ENCODE peak calls at places on chromosomes 1 and 21, in five cellular contexts. One of them, this sample, is unnamed.

GRCh38 chr21:32281531-32281930 is 2.7 kb upstream of the MIS18A start:
- DNase-seq in epithelial cell of esophagus: no peak
- DNase-seq in COR-L47: no peak
- DNase-seq in BJ: no peak
- DNase-seq in adipocyte: no peak
- DNase-seq in this sample: no peak

GRCh38 chr1:7298749-7299151 is 472.3 kb upstream of the VAMP3 start:
- DNase-seq in epithelial cell of esophagus: no peak
- DNase-seq in COR-L47: no peak
- DNase-seq in BJ: peak; percentile 15
- DNase-seq in adipocyte: peak; percentile 58
- DNase-seq in this sample: peak; percentile 38

GRCh38 chr1:20956272-20956671 is 169.2 kb upstream of the HP1BP3 start:
- DNase-seq in epithelial cell of esophagus: peak; percentile 25
- DNase-seq in COR-L47: no peak
- DNase-seq in BJ: no peak
- DNase-seq in adipocyte: no peak
- DNase-seq in this sample: peak; percentile 22

GRCh38 chr1:51044834-51045233 is 57.2 kb upstream of the C1orf185 start:
- DNase-seq in epithelial cell of esophagus: peak; percentile 6
- DNase-seq in COR-L47: peak; percentile 11
- DNase-seq in BJ: no peak
- DNase-seq in adipocyte: peak; percentile 56
- DNase-seq in this sample: peak; percentile 31

GRCh38 chr1:75521658-75522057 is 89.3 kb downstream of the SLC44A5 start:
- DNase-seq in epithelial cell of esophagus: no peak
- DNase-seq in COR-L47: no peak
- DNase-seq in BJ: no peak
- DNase-seq in adipocyte: no peak
- DNase-seq in this sample: no peak

GRCh38 chr1:23470282-23471070 is 13.5 kb downstream of the ASAP3 start:
- DNase-seq in epithelial cell of esophagus: no peak
- DNase-seq in COR-L47: no peak
- DNase-seq in BJ: no peak
- DNase-seq in adipocyte: peak; percentile 24
- DNase-seq in this sample: peak; percentile 84

GRCh38 chr1:58779837-58780585 is 3.8 kb downstream of the JUN start:
- DNase-seq in epithelial cell of esophagus: peak; percentile 94
- DNase-seq in COR-L47: peak; percentile 81
- DNase-seq in BJ: no peak
- DNase-seq in adipocyte: peak; percentile 80
- DNase-seq in this sample: peak; percentile 91

GRCh38 chr1:26530898-26531598 is 1.5 kb downstream of the RPS6KA1 start:
- DNase-seq in epithelial cell of esophagus: peak; percentile 90
- DNase-seq in COR-L47: peak; percentile 87
- DNase-seq in BJ: peak; percentile 10
- DNase-seq in adipocyte: peak; percentile 6
- DNase-seq in this sample: peak; percentile 96

GRCh38 chr21:31670065-31670464 is 10.6 kb downstream of the SOD1 start:
- DNase-seq in epithelial cell of esophagus: no peak
- DNase-seq in COR-L47: no peak
- DNase-seq in BJ: no peak
- DNase-seq in adipocyte: peak; percentile 34
- DNase-seq in this sample: no peak

GRCh38 chr1:200445213-200445612 is 35.4 kb upstream of the ZNF281 start:
- DNase-seq in epithelial cell of esophagus: peak; percentile 72
- DNase-seq in COR-L47: no peak
- DNase-seq in BJ: no peak
- DNase-seq in adipocyte: no peak
- DNase-seq in this sample: no peak

GRCh38 chr1:185450917-185451316 is 133.9 kb upstream of the IVNS1ABP start:
- DNase-seq in epithelial cell of esophagus: no peak
- DNase-seq in COR-L47: no peak
- DNase-seq in BJ: no peak
- DNase-seq in adipocyte: no peak
- DNase-seq in this sample: no peak

GRCh38 chr1:233022246-233022645 is 71.8 kb downstream of the NTPCR start:
- DNase-seq in epithelial cell of esophagus: no peak
- DNase-seq in COR-L47: no peak
- DNase-seq in BJ: no peak
- DNase-seq in adipocyte: no peak
- DNase-seq in this sample: no peak

GRCh38 chr1:31400393-31400792 is 12.6 kb upstream of the SERINC2 start:
- DNase-seq in epithelial cell of esophagus: peak; percentile 85
- DNase-seq in COR-L47: no peak
- DNase-seq in BJ: no peak
- DNase-seq in adipocyte: peak; percentile 63
- DNase-seq in this sample: no peak

GRCh38 chr1:24463756-24464377 is 38.8 kb upstream of the RCAN3 start:
- DNase-seq in epithelial cell of esophagus: no peak
- DNase-seq in COR-L47: no peak
- DNase-seq in BJ: no peak
- DNase-seq in adipocyte: no peak
- DNase-seq in this sample: no peak

GRCh38 chr1:68313736-68314594 is 81.6 kb upstream of the WLS start:
- DNase-seq in epithelial cell of esophagus: no peak
- DNase-seq in COR-L47: peak; percentile 40
- DNase-seq in BJ: no peak
- DNase-seq in adipocyte: peak; percentile 68
- DNase-seq in this sample: no peak

GRCh38 chr1:40649592-40649930 is 15.9 kb downstream of the RIMS3 start:
- DNase-seq in epithelial cell of esophagus: no peak
- DNase-seq in COR-L47: no peak
- DNase-seq in BJ: no peak
- DNase-seq in adipocyte: no peak
- DNase-seq in this sample: no peak

GRCh38 chr21:37435120-37435519 is 68.5 kb downstream of the DYRK1A start:
- DNase-seq in epithelial cell of esophagus: peak; percentile 80
- DNase-seq in COR-L47: peak; percentile 76
- DNase-seq in BJ: peak; percentile 54
- DNase-seq in adipocyte: peak; percentile 89
- DNase-seq in this sample: peak; percentile 99

GRCh38 chr1:214404571-214405213 is 123.7 kb downstream of the SMYD2 start:
- DNase-seq in epithelial cell of esophagus: peak; percentile 90
- DNase-seq in COR-L47: no peak
- DNase-seq in BJ: no peak
- DNase-seq in adipocyte: no peak
- DNase-seq in this sample: peak; percentile 94

GRCh38 chr1:30263405-30263804 is 460.0 kb downstream of the MATN1 start:
- DNase-seq in epithelial cell of esophagus: no peak
- DNase-seq in COR-L47: no peak
- DNase-seq in BJ: no peak
- DNase-seq in adipocyte: no peak
- DNase-seq in this sample: no peak

GRCh38 chr21:43703068-43703880 is 15.7 kb upstream of the PDXK start:
- DNase-seq in epithelial cell of esophagus: peak; percentile 72
- DNase-seq in COR-L47: no peak
- DNase-seq in BJ: peak; percentile 60
- DNase-seq in adipocyte: peak; percentile 93
- DNase-seq in this sample: peak; percentile 58

GRCh38 chr1:245045087-245045881 is 109.5 kb upstream of the KIF26B start:
- DNase-seq in epithelial cell of esophagus: peak; percentile 45
- DNase-seq in COR-L47: no peak
- DNase-seq in BJ: no peak
- DNase-seq in adipocyte: no peak
- DNase-seq in this sample: peak; percentile 85

This sample was measured in renal cortical epithelial cell.